ENCODE peak calls at places on chromosomes 3 and 15, in eight cellular contexts. Z is tibial nerve, A is uterus, K is breast epithelium, C is cardiac muscle cell, X is OCI-LY7, O is mesendoderm, W is adipocyte. H is an unnamed sample. For H3K36me3 and H3K4me1, the result is how much of the 10 kb centered on the place peaks cover.

GRCh38 chr15:39851505-39852082 is 68.5 kb downstream of the GPR176 start:
- DNase-seq in Z (no peak), A (no peak), K (no peak), C (peak), X (no peak), O (peak), W (peak), H (no peak)

GRCh38 chr15:93929375-93930094 is 301.8 kb upstream of the MCTP2 start:
- DNase-seq in Z (no peak), A (peak), K (no peak), C (peak), X (no peak), O (peak), W (peak), H (no peak)

GRCh38 chr3:52001443-52001974 is 5.8 kb upstream of the RPL29 start:
- DNase-seq in Z (peak), A (peak), K (peak), C (peak), X (peak), O (peak), W (peak), H (peak)

GRCh38 chr3:140863481-140864084 is 78.1 kb upstream of the SLC25A36 start:
- DNase-seq in Z (peak), A (peak), K (no peak), C (peak), X (peak), O (peak), W (peak), H (no peak)

GRCh38 chr3:50365080-50365841 is 5.9 kb upstream of the TMEM115 start:
- DNase-seq in Z (peak), A (peak), K (peak), C (peak), X (peak), O (peak), W (peak), H (peak)

GRCh38 chr3:9168230-9168629 is 81.2 kb downstream of the SRGAP3 start:
- DNase-seq in Z (no peak), A (no peak), K (no peak), C (no peak), X (peak), O (peak), W (no peak), H (no peak)

GRCh38 chr3:49119036-49119435 is 1.6 kb downstream of the USP19 start:
- DNase-seq in Z (no peak), A (no peak), K (no peak), C (peak), X (no peak), O (no peak), W (no peak), H (no peak)

GRCh38 chr3:44915702-44916438 is 41.5 kb downstream of the TGM4 start:
- DNase-seq in Z (no peak), A (no peak), K (no peak), C (peak), X (no peak), O (peak), W (no peak), H (no peak)

GRCh38 chr15:40063563-40064011 is 24.6 kb upstream of the SRP14 start:
- DNase-seq in Z (no peak), A (no peak), K (no peak), C (no peak), X (no peak), O (no peak), W (peak), H (no peak)

GRCh38 chr3:14633819-14634424 is 17.6 kb upstream of the CCDC174 start:
- DNase-seq in Z (no peak), A (no peak), K (no peak), C (peak), X (peak), O (peak), W (peak), H (no peak)

GRCh38 chr3:37218206-37218605 is 43.8 kb upstream of the LRRFIP2 start:
- DNase-seq in Z (no peak), A (no peak), K (no peak), C (no peak), X (no peak), O (no peak), W (no peak), H (no peak)

GRCh38 chr15:70833897-70834765 is 19.8 kb downstream of the LARP6 start:
- DNase-seq in Z (no peak), A (no peak), K (no peak), C (peak), X (no peak), O (peak), W (peak), H (no peak)

GRCh38 chr15:59699810-59700431 is 10.8 kb upstream of the BNIP2 start:
- DNase-seq in Z (no peak), A (no peak), K (no peak), C (peak), X (no peak), O (no peak), W (no peak), H (no peak)

GRCh38 chr3:157116017-157116416 is 43.9 kb downstream of the CCNL1 start:
- DNase-seq in Z (no peak), A (no peak), K (no peak), C (no peak), X (no peak), O (no peak), W (no peak), H (no peak)

GRCh38 chr3:143653493-143653892 is 194.8 kb downstream of the SLC9A9 start:
- DNase-seq in Z (no peak), A (no peak), K (no peak), C (no peak), X (no peak), O (no peak), W (no peak), H (no peak)

GRCh38 chr15:67750371-67750770 is 74.9 kb upstream of the SKOR1 start:
- DNase-seq in Z (no peak), A (no peak), K (no peak), C (no peak), X (no peak), O (peak), W (peak), H (no peak)

GRCh38 chr15:62059108-62059817 is 984 bp downstream of the VPS13C start:
- DNase-seq in Z (no peak), A (no peak), K (no peak), C (peak), X (peak), O (no peak), W (peak), H (no peak)

GRCh38 chr3:59709702-59710555 is 660.1 kb upstream of the CFAP20DC start:
- DNase-seq in Z (peak), A (peak), K (no peak), C (no peak), X (no peak), O (no peak), W (no peak), H (peak)

GRCh38 chr3:125511420-125512094 is 8.4 kb downstream of the SNX4 start:
- DNase-seq in Z (no peak), A (no peak), K (no peak), C (no peak), X (no peak), O (no peak), W (peak), H (no peak)

GRCh38 chr15:99305761-99306505 is 54.7 kb downstream of the LRRC28 start:
- DNase-seq in Z (peak), A (peak), K (peak), C (peak), X (no peak), O (peak), W (peak), H (peak)

GRCh38 chr3:162586591-162586990 is 1090.0 kb downstream of the OTOL1 start:
- DNase-seq in Z (no peak), A (no peak), K (no peak), C (no peak), X (no peak), O (peak), W (peak), H (no peak)

GRCh38 chr15:21261965-21262850 is 178.1 kb downstream of the POTEB3 start:
- DNase-seq in Z (no peak), A (peak), K (peak), C (no peak), X (no peak), O (no peak), W (no peak), H (no peak)

GRCh38 chr3:42351221-42351620 is 59.2 kb downstream of the LYZL4 start:
- DNase-seq in Z (no peak), A (no peak), K (no peak), C (peak), X (no peak), O (no peak), W (peak), H (no peak)

GRCh38 chr3:28564211-28564610 is 215.6 kb upstream of the AZI2 start:
- DNase-seq in Z (no peak), A (no peak), K (no peak), C (no peak), X (no peak), O (no peak), W (no peak), H (no peak)

GRCh38 chr3:61894988-61895935 is 333.9 kb downstream of the PTPRG start:
- DNase-seq in Z (peak), A (peak), K (no peak), C (peak), X (peak), O (peak), W (peak), H (peak)

GRCh38 chr3:24522155-24522579 is 27.5 kb upstream of the THRB start:
- DNase-seq in Z (no peak), A (no peak), K (no peak), C (peak), X (no peak), O (peak), W (no peak), H (no peak)

GRCh38 chr3:99952306-99952705 is 134.6 kb downstream of the CMSS1 start:
- DNase-seq in Z (no peak), A (no peak), K (no peak), C (peak), X (no peak), O (no peak), W (peak), H (no peak)

GRCh38 chr3:10395671-10396070 is 74.8 kb upstream of the SEC13 start:
- DNase-seq in Z (no peak), A (no peak), K (no peak), C (no peak), X (peak), O (no peak), W (no peak), H (no peak)

GRCh38 chr3:175153595-175153994 is 294.5 kb downstream of the NAALADL2 start:
- DNase-seq in Z (no peak), A (no peak), K (no peak), C (no peak), X (no peak), O (no peak), W (no peak), H (no peak)

GRCh38 chr3:141392416-141392815 is 24.1 kb downstream of the ZBTB38 start:
- DNase-seq in Z (no peak), A (no peak), K (no peak), C (no peak), X (no peak), O (no peak), W (no peak), H (no peak)

GRCh38 chr15:25057574-25057973 is 102.8 kb downstream of the SNRPN start:
- DNase-seq in Z (no peak), A (peak), K (peak), C (no peak), X (no peak), O (no peak), W (no peak), H (peak)
- H3K36me3 ChIP-seq in Z (under half), A (under half), K (half or more), C (under half), X (under half), O (half or more), W (half or more), H (half or more)

DNA sequence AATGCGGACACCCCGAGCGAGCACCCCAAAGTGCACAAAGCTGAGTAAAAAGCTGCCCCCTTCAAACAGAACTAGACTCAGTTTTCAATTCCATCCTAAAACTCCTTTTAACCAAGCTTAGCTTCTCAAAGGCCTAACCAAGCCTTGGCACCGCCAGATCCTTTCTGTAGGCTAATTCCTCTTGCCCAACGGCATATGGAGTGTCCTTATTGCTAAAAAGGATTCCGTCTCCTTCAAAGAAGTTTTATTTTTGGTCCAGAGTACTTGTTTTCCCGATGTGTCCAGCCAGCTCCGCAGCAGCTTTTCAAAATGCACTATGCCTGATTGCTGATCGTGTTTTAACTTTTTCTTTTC is 5.3 kb downstream of the BHLHE40 start:
- DNase-seq in Z (no peak), A (no peak), K (no peak), C (no peak), X (no peak), O (no peak), W (no peak), H (no peak)
- H3K4me1 ChIP-seq in Z (half or more), A (under half), K (under half), C (under half), X (under half), O (under half), W (half or more), H (under half)

GRCh38 chr15:63134245-63134644 is 12.6 kb downstream of the LACTB start:
- DNase-seq in Z (no peak), A (no peak), K (no peak), C (no peak), X (no peak), O (no peak), W (no peak), H (no peak)
- H3K36me3 ChIP-seq in Z (under half), A (under half), K (under half), C (under half), X (under half), O (under half), W (under half), H (under half)

DNA sequence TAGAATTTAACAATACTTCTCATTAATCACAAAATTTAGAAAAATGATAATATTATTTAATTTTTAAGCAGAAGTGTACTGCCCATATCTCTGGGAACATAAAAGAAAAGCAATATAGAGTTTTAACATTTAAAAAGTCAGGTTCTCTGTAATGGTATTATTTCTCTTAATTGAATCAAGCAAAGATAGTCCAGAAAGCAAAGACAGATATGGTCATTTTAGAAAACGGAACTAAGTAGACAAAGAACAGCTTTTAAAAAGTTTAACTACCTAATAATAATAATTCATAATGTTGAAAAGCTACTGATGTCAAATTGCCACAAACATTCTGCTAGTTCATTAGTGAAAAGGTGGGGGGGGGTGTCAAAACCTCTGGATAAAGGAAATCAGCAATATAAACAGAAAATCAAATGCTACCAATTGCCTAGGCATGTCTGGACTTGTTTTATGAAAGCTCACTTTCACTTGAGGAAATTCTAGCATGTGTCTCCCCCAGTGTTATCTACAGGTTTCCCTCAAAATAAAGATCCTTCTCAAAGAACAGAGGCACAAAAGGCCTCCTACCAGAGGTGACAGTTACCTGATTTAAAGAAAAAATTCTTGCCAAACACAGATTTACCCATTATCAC is 1.7 kb downstream of the ZMAT3 start:
- DNase-seq in Z (no peak), A (no peak), K (no peak), C (peak), X (no peak), O (no peak), W (peak), H (no peak)
- H3K4me1 ChIP-seq in Z (under half), A (under half), K (under half), C (under half), X (under half), O (under half), W (under half), H (under half)

GRCh38 chr15:65096481-65097385 is 18.3 kb downstream of the UBAP1L start:
- DNase-seq in Z (no peak), A (no peak), K (no peak), C (no peak), X (no peak), O (no peak), W (no peak), H (peak)

GRCh38 chr15:65100427-65100826 is 14.6 kb downstream of the UBAP1L start:
- DNase-seq in Z (no peak), A (no peak), K (no peak), C (no peak), X (no peak), O (no peak), W (no peak), H (no peak)

GRCh38 chr15:65101418-65101890 is 13.5 kb downstream of the UBAP1L start:
- DNase-seq in Z (peak), A (peak), K (no peak), C (peak), X (peak), O (peak), W (peak), H (peak)

GRCh38 chr15:65097651-65098263 is 17.2 kb downstream of the UBAP1L start:
- DNase-seq in Z (no peak), A (no peak), K (no peak), C (no peak), X (no peak), O (no peak), W (no peak), H (no peak)

DNA sequence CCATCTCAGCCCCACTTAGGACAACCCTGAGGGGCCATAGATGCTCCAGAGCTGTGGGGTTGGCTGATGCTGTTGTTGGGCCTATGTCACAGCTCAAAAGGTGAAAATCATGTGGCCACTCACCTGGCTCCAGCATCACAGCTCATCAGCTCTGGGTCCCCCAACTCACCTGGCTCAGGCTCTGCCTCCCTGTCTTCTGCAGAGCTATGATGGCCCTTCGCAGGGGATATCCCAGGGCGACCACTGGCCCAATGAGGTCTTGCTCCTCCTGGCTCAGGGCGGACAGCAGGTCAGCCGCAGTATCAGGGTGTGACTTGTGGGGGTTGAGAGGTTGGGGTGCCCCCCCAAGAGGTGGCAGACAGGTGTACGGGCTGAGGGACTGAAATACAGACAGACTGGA is 15.7 kb downstream of the UBAP1L start:
- DNase-seq in Z (no peak), A (no peak), K (no peak), C (no peak), X (no peak), O (no peak), W (no peak), H (peak)
- H3K36me3 ChIP-seq in Z (under half), A (under half), K (under half), C (under half), X (half or more), O (under half), W (under half), H (under half)

GRCh38 chr3:16514799-16515353 is 1.4 kb upstream of the RFTN1 start:
- DNase-seq in Z (no peak), A (no peak), K (no peak), C (no peak), X (no peak), O (no peak), W (no peak), H (no peak)
- H3K4me1 ChIP-seq in Z (under half), A (under half), K (under half), C (under half), X (half or more), O (under half), W (under half), H (under half)

GRCh38 chr3:133965906-133966305 is 63.8 kb downstream of the SLCO2A1 start:
- DNase-seq in Z (no peak), A (no peak), K (no peak), C (no peak), X (no peak), O (no peak), W (no peak), H (peak)

GRCh38 chr3:133962879-133963278 is 66.8 kb downstream of the SLCO2A1 start:
- DNase-seq in Z (no peak), A (no peak), K (no peak), C (peak), X (no peak), O (peak), W (peak), H (no peak)

GRCh38 chr3:133963657-133964396 is 65.9 kb downstream of the SLCO2A1 start:
- DNase-seq in Z (no peak), A (no peak), K (no peak), C (no peak), X (no peak), O (no peak), W (peak), H (no peak)

GRCh38 chr3:133965033-133965570 is 64.6 kb downstream of the SLCO2A1 start:
- DNase-seq in Z (no peak), A (no peak), K (no peak), C (peak), X (no peak), O (no peak), W (no peak), H (no peak)

GRCh38 chr3:133964547-133964946 is 65.2 kb downstream of the SLCO2A1 start:
- DNase-seq in Z (no peak), A (no peak), K (no peak), C (no peak), X (no peak), O (peak), W (no peak), H (no peak)
- H3K36me3 ChIP-seq in Z (under half), A (under half), K (under half), C (under half), X (under half), O (under half), W (under half), H (under half)

H was measured in tibial artery.